ENCODE peak calls at places on chromosomes 11 and 22, in six cellular contexts. One of them, this sample, is unnamed.

GRCh38 chr22:20656516-20656901 is 117.4 kb upstream of the SERPIND1 start:
- DNase-seq in tibial artery: no peak
- DNase-seq in neural progenitor cell: no peak
- DNase-seq in colonic mucosa: no peak
- DNase-seq in HCT116: no peak
- DNase-seq in psoas muscle: no peak
- DNase-seq in this sample: no peak

GRCh38 chr22:49812838-49813237 is 14.8 kb downstream of the BRD1 start:
- DNase-seq in tibial artery: no peak
- DNase-seq in neural progenitor cell: no peak
- DNase-seq in colonic mucosa: no peak
- DNase-seq in HCT116: no peak
- DNase-seq in psoas muscle: peak
- DNase-seq in this sample: no peak

GRCh38 chr11:14446701-14447169 is 52.9 kb downstream of the COPB1 start:
- DNase-seq in tibial artery: no peak
- DNase-seq in neural progenitor cell: no peak
- DNase-seq in colonic mucosa: no peak
- DNase-seq in HCT116: no peak
- DNase-seq in psoas muscle: no peak
- DNase-seq in this sample: no peak

GRCh38 chr22:43042101-43042780 is 27.3 kb upstream of the PACSIN2 start:
- DNase-seq in tibial artery: no peak
- DNase-seq in neural progenitor cell: peak
- DNase-seq in colonic mucosa: no peak
- DNase-seq in HCT116: no peak
- DNase-seq in psoas muscle: no peak
- DNase-seq in this sample: no peak

GRCh38 chr11:2498750-2499149 is 53.9 kb downstream of the KCNQ1 start:
- DNase-seq in tibial artery: no peak
- DNase-seq in neural progenitor cell: no peak
- DNase-seq in colonic mucosa: no peak
- DNase-seq in HCT116: no peak
- DNase-seq in psoas muscle: no peak
- DNase-seq in this sample: no peak

GRCh38 chr11:27183672-27184457 is 143.2 kb downstream of the BBOX1 start:
- DNase-seq in tibial artery: peak
- DNase-seq in neural progenitor cell: peak
- DNase-seq in colonic mucosa: peak
- DNase-seq in HCT116: peak
- DNase-seq in psoas muscle: no peak
- DNase-seq in this sample: peak

GRCh38 chr11:62664405-62665074 is 470 bp downstream of the C11orf98 start:
- DNase-seq in tibial artery: no peak
- DNase-seq in neural progenitor cell: no peak
- DNase-seq in colonic mucosa: peak
- DNase-seq in HCT116: no peak
- DNase-seq in psoas muscle: peak
- DNase-seq in this sample: no peak

GRCh38 chr11:803467-803742 is 1.6 kb downstream of the PIDD1 start:
- DNase-seq in tibial artery: no peak
- DNase-seq in neural progenitor cell: no peak
- DNase-seq in colonic mucosa: no peak
- DNase-seq in HCT116: no peak
- DNase-seq in psoas muscle: no peak
- DNase-seq in this sample: no peak

GRCh38 chr11:131665344-131665968 is 295.0 kb downstream of the NTM start:
- DNase-seq in tibial artery: no peak
- DNase-seq in neural progenitor cell: no peak
- DNase-seq in colonic mucosa: no peak
- DNase-seq in HCT116: no peak
- DNase-seq in psoas muscle: no peak
- DNase-seq in this sample: no peak

GRCh38 chr11:125923012-125923579 is 18.8 kb downstream of the DDX25 start:
- DNase-seq in tibial artery: peak
- DNase-seq in neural progenitor cell: peak
- DNase-seq in colonic mucosa: peak
- DNase-seq in HCT116: peak
- DNase-seq in psoas muscle: no peak
- DNase-seq in this sample: peak

GRCh38 chr11:105106140-105106539 is 33.4 kb downstream of the CARD18 start:
- DNase-seq in tibial artery: no peak
- DNase-seq in neural progenitor cell: no peak
- DNase-seq in colonic mucosa: no peak
- DNase-seq in HCT116: no peak
- DNase-seq in psoas muscle: no peak
- DNase-seq in this sample: no peak

GRCh38 chr11:85279267-85279666 is 347.9 kb downstream of the DLG2 start:
- DNase-seq in tibial artery: no peak
- DNase-seq in neural progenitor cell: no peak
- DNase-seq in colonic mucosa: no peak
- DNase-seq in HCT116: no peak
- DNase-seq in psoas muscle: no peak
- DNase-seq in this sample: no peak

GRCh38 chr11:69278091-69278867 is 15.7 kb upstream of the MYEOV start:
- DNase-seq in tibial artery: no peak
- DNase-seq in neural progenitor cell: no peak
- DNase-seq in colonic mucosa: peak
- DNase-seq in HCT116: no peak
- DNase-seq in psoas muscle: no peak
- DNase-seq in this sample: no peak

GRCh38 chr22:38655532-38656255 is 498 bp downstream of the FAM227A start:
- DNase-seq in tibial artery: no peak
- DNase-seq in neural progenitor cell: no peak
- DNase-seq in colonic mucosa: no peak
- DNase-seq in HCT116: no peak
- DNase-seq in psoas muscle: peak
- DNase-seq in this sample: no peak

GRCh38 chr11:47631473-47631872 is 10.9 kb downstream of the MTCH2 start:
- DNase-seq in tibial artery: no peak
- DNase-seq in neural progenitor cell: no peak
- DNase-seq in colonic mucosa: no peak
- DNase-seq in HCT116: no peak
- DNase-seq in psoas muscle: no peak
- DNase-seq in this sample: no peak

GRCh38 chr11:57480409-57481137 is 20.2 kb downstream of the RTN4RL2 start:
- DNase-seq in tibial artery: peak
- DNase-seq in neural progenitor cell: peak
- DNase-seq in colonic mucosa: peak
- DNase-seq in HCT116: no peak
- DNase-seq in psoas muscle: peak
- DNase-seq in this sample: peak

GRCh38 chr11:46808804-46809431 is 37.2 kb downstream of the CKAP5 start:
- DNase-seq in tibial artery: no peak
- DNase-seq in neural progenitor cell: no peak
- DNase-seq in colonic mucosa: no peak
- DNase-seq in HCT116: peak
- DNase-seq in psoas muscle: no peak
- DNase-seq in this sample: no peak

GRCh38 chr11:121318848-121319834 is 26.6 kb downstream of the SC5D start:
- DNase-seq in tibial artery: no peak
- DNase-seq in neural progenitor cell: peak
- DNase-seq in colonic mucosa: no peak
- DNase-seq in HCT116: peak
- DNase-seq in psoas muscle: no peak
- DNase-seq in this sample: peak

GRCh38 chr11:128022007-128022368 is 565.4 kb downstream of the ETS1 start:
- DNase-seq in tibial artery: no peak
- DNase-seq in neural progenitor cell: no peak
- DNase-seq in colonic mucosa: no peak
- DNase-seq in HCT116: no peak
- DNase-seq in psoas muscle: no peak
- DNase-seq in this sample: no peak

GRCh38 chr11:106156290-106156937 is 79.0 kb downstream of the AASDHPPT start:
- DNase-seq in tibial artery: no peak
- DNase-seq in neural progenitor cell: peak
- DNase-seq in colonic mucosa: peak
- DNase-seq in HCT116: peak
- DNase-seq in psoas muscle: no peak
- DNase-seq in this sample: no peak

GRCh38 chr11:130089669-130090063 is 20.0 kb downstream of the APLP2 start:
- DNase-seq in tibial artery: no peak
- DNase-seq in neural progenitor cell: no peak
- DNase-seq in colonic mucosa: no peak
- DNase-seq in HCT116: no peak
- DNase-seq in psoas muscle: no peak
- DNase-seq in this sample: no peak

GRCh38 chr11:11966354-11966741 is 42.1 kb downstream of the DKK3 start:
- DNase-seq in tibial artery: no peak
- DNase-seq in neural progenitor cell: no peak
- DNase-seq in colonic mucosa: no peak
- DNase-seq in HCT116: no peak
- DNase-seq in psoas muscle: peak
- DNase-seq in this sample: no peak

GRCh38 chr11:112219476-112220232 is 6.6 kb upstream of the PTS start:
- DNase-seq in tibial artery: no peak
- DNase-seq in neural progenitor cell: peak
- DNase-seq in colonic mucosa: peak
- DNase-seq in HCT116: peak
- DNase-seq in psoas muscle: no peak
- DNase-seq in this sample: no peak

GRCh38 chr11:70108250-70108649 is 30.1 kb downstream of the ANO1 start:
- DNase-seq in tibial artery: no peak
- DNase-seq in neural progenitor cell: no peak
- DNase-seq in colonic mucosa: no peak
- DNase-seq in HCT116: no peak
- DNase-seq in psoas muscle: no peak
- DNase-seq in this sample: no peak

GRCh38 chr11:75725552-75726320 is 8.1 kb downstream of the MOGAT2 start:
- DNase-seq in tibial artery: no peak
- DNase-seq in neural progenitor cell: no peak
- DNase-seq in colonic mucosa: no peak
- DNase-seq in HCT116: no peak
- DNase-seq in psoas muscle: no peak
- DNase-seq in this sample: no peak

GRCh38 chr22:30308096-30308495 is 18.6 kb downstream of the TBC1D10A start:
- DNase-seq in tibial artery: no peak
- DNase-seq in neural progenitor cell: no peak
- DNase-seq in colonic mucosa: no peak
- DNase-seq in HCT116: no peak
- DNase-seq in psoas muscle: no peak
- DNase-seq in this sample: no peak

GRCh38 chr11:59865031-59865430 is 1.3 kb downstream of the TCN1 start:
- DNase-seq in tibial artery: no peak
- DNase-seq in neural progenitor cell: no peak
- DNase-seq in colonic mucosa: no peak
- DNase-seq in HCT116: peak
- DNase-seq in psoas muscle: no peak
- DNase-seq in this sample: no peak

GRCh38 chr11:130631119-130631518 is 182.7 kb downstream of the ADAMTS15 start:
- DNase-seq in tibial artery: no peak
- DNase-seq in neural progenitor cell: no peak
- DNase-seq in colonic mucosa: no peak
- DNase-seq in HCT116: peak
- DNase-seq in psoas muscle: no peak
- DNase-seq in this sample: no peak

GRCh38 chr11:113411536-113411935 is 24.0 kb downstream of the ANKK1 start:
- DNase-seq in tibial artery: no peak
- DNase-seq in neural progenitor cell: no peak
- DNase-seq in colonic mucosa: no peak
- DNase-seq in HCT116: no peak
- DNase-seq in psoas muscle: no peak
- DNase-seq in this sample: no peak

GRCh38 chr11:86999859-87000753 is 37.6 kb upstream of the TMEM135 start:
- DNase-seq in tibial artery: no peak
- DNase-seq in neural progenitor cell: peak
- DNase-seq in colonic mucosa: no peak
- DNase-seq in HCT116: no peak
- DNase-seq in psoas muscle: no peak
- DNase-seq in this sample: peak

GRCh38 chr11:44994753-44995152 is 44.1 kb upstream of the TP53I11 start:
- DNase-seq in tibial artery: no peak
- DNase-seq in neural progenitor cell: no peak
- DNase-seq in colonic mucosa: no peak
- DNase-seq in HCT116: no peak
- DNase-seq in psoas muscle: no peak
- DNase-seq in this sample: no peak
- TF ChIP-seq CTCF in tibial artery: no peak
- TF ChIP-seq CTCF in neural progenitor cell: peak
- TF ChIP-seq CTCF in colonic mucosa: no peak
- TF ChIP-seq CTCF in HCT116: peak
- TF ChIP-seq CTCF in psoas muscle: no peak
- TF ChIP-seq CTCF in this sample: no peak

DNA sequence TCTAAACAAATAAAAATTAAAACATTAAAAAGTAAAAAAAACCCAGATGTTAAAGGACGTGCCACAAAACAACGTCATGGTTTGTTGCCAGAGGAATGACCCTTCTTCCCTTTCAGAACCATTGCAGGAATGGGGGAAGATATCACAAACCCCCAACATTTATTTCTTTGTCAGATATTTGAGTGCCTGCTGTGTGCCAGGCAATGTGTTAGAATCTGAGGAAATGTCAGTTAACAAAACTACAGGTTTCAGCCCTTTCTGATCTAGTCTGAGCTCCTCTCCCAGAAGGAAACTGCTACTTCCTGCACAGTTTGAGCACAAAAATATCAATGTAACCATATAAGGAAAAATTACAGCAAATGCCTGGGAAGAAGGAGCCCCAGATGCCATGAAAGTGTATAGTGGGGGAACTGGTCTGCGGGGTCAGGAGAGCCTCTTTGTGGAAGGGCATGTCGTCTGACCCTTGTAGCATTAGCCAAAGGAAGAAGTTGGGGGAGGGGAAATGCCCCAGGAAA is 7.1 kb upstream of the NHERF4 start:
- DNase-seq in tibial artery: no peak
- DNase-seq in neural progenitor cell: no peak
- DNase-seq in colonic mucosa: no peak
- DNase-seq in HCT116: no peak
- DNase-seq in psoas muscle: no peak
- DNase-seq in this sample: no peak
- H3K27ac ChIP-seq in tibial artery: no peak
- H3K27ac ChIP-seq in neural progenitor cell: no peak
- H3K27ac ChIP-seq in colonic mucosa: no peak
- H3K27ac ChIP-seq in HCT116: no peak
- H3K27ac ChIP-seq in psoas muscle: no peak
- H3K27ac ChIP-seq in this sample: no peak

DNA sequence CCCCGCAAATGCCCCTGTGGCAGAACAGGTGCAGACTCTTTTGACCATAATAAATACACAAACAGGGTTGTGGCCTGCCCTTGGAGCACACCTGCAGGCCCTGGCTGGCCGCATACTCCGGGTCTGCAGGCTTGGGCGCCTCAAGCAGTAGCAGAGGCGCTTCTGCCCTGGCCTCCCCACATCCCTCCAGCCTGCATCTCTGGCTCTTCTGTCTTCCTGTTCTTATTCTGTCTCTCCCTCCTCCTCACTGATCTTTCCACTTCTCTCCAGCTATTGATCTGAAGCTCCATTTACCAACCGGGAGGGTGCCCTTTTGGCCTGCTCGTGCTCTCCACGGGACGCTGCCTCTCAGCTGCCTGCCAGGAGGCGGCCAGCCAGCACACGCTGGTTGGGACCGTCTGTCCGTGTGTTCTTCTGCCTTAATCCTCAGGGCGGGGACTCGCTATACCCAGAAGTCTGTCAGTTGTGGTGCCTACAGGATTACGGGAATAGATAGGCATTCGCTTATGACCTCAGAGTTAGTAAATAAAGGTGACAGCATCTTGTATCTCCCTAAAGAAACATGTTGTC is 5.2 kb downstream of the UPB1 start:
- DNase-seq in tibial artery: no peak
- DNase-seq in neural progenitor cell: peak
- DNase-seq in colonic mucosa: no peak
- DNase-seq in HCT116: no peak
- DNase-seq in psoas muscle: no peak
- DNase-seq in this sample: no peak
- TF ChIP-seq CTCF in tibial artery: no peak
- TF ChIP-seq CTCF in neural progenitor cell: no peak
- TF ChIP-seq CTCF in colonic mucosa: no peak
- TF ChIP-seq CTCF in HCT116: no peak
- TF ChIP-seq CTCF in psoas muscle: no peak
- TF ChIP-seq CTCF in this sample: no peak

GRCh38 chr11:83711035-83711630 is 425.0 kb upstream of the CCDC90B start:
- DNase-seq in tibial artery: no peak
- DNase-seq in neural progenitor cell: no peak
- DNase-seq in colonic mucosa: no peak
- DNase-seq in HCT116: no peak
- DNase-seq in psoas muscle: no peak
- DNase-seq in this sample: no peak
- H3K27ac ChIP-seq in tibial artery: no peak
- H3K27ac ChIP-seq in neural progenitor cell: no peak
- H3K27ac ChIP-seq in colonic mucosa: no peak
- H3K27ac ChIP-seq in HCT116: no peak
- H3K27ac ChIP-seq in psoas muscle: no peak
- H3K27ac ChIP-seq in this sample: no peak